ENCODE peak calls at places on chromosomes 16 and 17, in ten cellular contexts. H is esophagus squamous epithelium; A is stimulated activated CD8-positive, alpha-beta memory T cell treated with anti-CD3 and anti-CD28 coated beads, Interleukin-7, amount 100 ng/mL, for 4 hours; Q is retinal pigment epithelial cell; N is psoas muscle; X is activated effector memory CD4-positive, alpha-beta T cell treated with Interleukin-2 at 50 U/mL for 16 hours; L is T-helper 9 cell; S is activated CD4-positive, alpha-beta T cell treated with anti-CD3 and anti-CD28 coated beads for 1 hour; K is HEK293T; F is A172. P is an unnamed sample.

GRCh38 chr16:18938986-18939385 is 12.8 kb upstream of the SMG1 start:
- DNase-seq in H (no peak), A (no peak), Q (no peak), N (no peak), X (no peak), L (no peak), S (no peak), K (no peak), F (no peak), P (no peak)

GRCh38 chr16:53626816-53627215 is 76.8 kb downstream of the RPGRIP1L start:
- DNase-seq in H (no peak), A (no peak), Q (no peak), N (no peak), X (no peak), L (no peak), S (no peak), K (no peak), F (no peak), P (no peak)

GRCh38 chr17:17815062-17815406 is 21.8 kb downstream of the SREBF1 start:
- DNase-seq in H (no peak), A (no peak), Q (no peak), N (no peak), X (no peak), L (no peak), S (no peak), K (no peak), F (no peak), P (no peak)

GRCh38 chr16:87765776-87766484 is at the start of gene KLHDC4:
- DNase-seq in H (peak), A (peak), Q (no peak), N (peak), X (peak), L (peak), S (peak), K (peak), F (peak), P (peak)

GRCh38 chr16:6926762-6927161 is 405.9 kb upstream of the RBFOX1 start:
- DNase-seq in H (no peak), A (no peak), Q (no peak), N (no peak), X (no peak), L (no peak), S (no peak), K (no peak), F (no peak), P (no peak)

GRCh38 chr16:4465977-4466779 is 8.2 kb downstream of the NMRAL1 start:
- DNase-seq in H (no peak), A (peak), Q (no peak), N (no peak), X (peak), L (peak), S (peak), K (no peak), F (no peak), P (no peak)

GRCh38 chr16:10617662-10618420 is 37.4 kb upstream of the EMP2 start:
- DNase-seq in H (no peak), A (no peak), Q (no peak), N (no peak), X (no peak), L (no peak), S (no peak), K (no peak), F (no peak), P (peak)

GRCh38 chr17:51869387-51869786 is 289.1 kb downstream of the CA10 start:
- DNase-seq in H (no peak), A (no peak), Q (no peak), N (no peak), X (no peak), L (no peak), S (no peak), K (no peak), F (no peak), P (peak)

GRCh38 chr16:87464691-87465300 is 28.0 kb downstream of the ZCCHC14 start:
- DNase-seq in H (no peak), A (no peak), Q (no peak), N (peak), X (no peak), L (no peak), S (peak), K (no peak), F (peak), P (peak)

GRCh38 chr16:50469121-50469743 is 79.0 kb upstream of the NKD1 start:
- DNase-seq in H (no peak), A (no peak), Q (no peak), N (no peak), X (no peak), L (no peak), S (no peak), K (no peak), F (no peak), P (no peak)

GRCh38 chr17:48728232-48729231 is at the start of gene HOXB13:
- DNase-seq in H (no peak), A (no peak), Q (no peak), N (no peak), X (no peak), L (no peak), S (peak), K (peak), F (peak), P (no peak)

GRCh38 chr17:63950940-63951907 is 19.1 kb upstream of the CD79B start:
- DNase-seq in H (no peak), A (no peak), Q (no peak), N (no peak), X (no peak), L (peak), S (no peak), K (no peak), F (no peak), P (peak)

GRCh38 chr17:71052971-71053370 is 883.6 kb downstream of the KCNJ2 start:
- DNase-seq in H (no peak), A (no peak), Q (no peak), N (no peak), X (no peak), L (no peak), S (no peak), K (no peak), F (no peak), P (no peak)